ENCODE peak calls at places on chromosomes 16 and 17, in six cellular contexts. I, H, Q, P, U and R are unnamed samples.

GRCh38 chr17:19672009-19672837 is 23.7 kb downstream of the ALDH3A2 start:
- DNase-seq in I (peak; percentile 14), H (peak; percentile 28), Q (no peak), P (peak; percentile 62), U (no peak), R (no peak)

GRCh38 chr17:37068266-37068665 is 119.5 kb downstream of the AATF start:
- DNase-seq in I (peak; percentile 17), H (no peak), Q (no peak), P (no peak), U (no peak), R (no peak)

GRCh38 chr17:46811978-46812583 is 6.4 kb downstream of the WNT3 start:
- DNase-seq in I (no peak), H (no peak), Q (no peak), P (no peak), U (no peak), R (peak; percentile 26)

GRCh38 chr17:19520641-19521040 is 13.0 kb upstream of the SLC47A1 start:
- DNase-seq in I (no peak), H (no peak), Q (no peak), P (no peak), U (no peak), R (no peak)

GRCh38 chr17:2805961-2806360 is 9.7 kb downstream of the RAP1GAP2 start:
- DNase-seq in I (no peak), H (no peak), Q (no peak), P (no peak), U (no peak), R (no peak)

GRCh38 chr17:57523926-57524634 is 221.0 kb downstream of the CCDC182 start:
- DNase-seq in I (peak; percentile 47), H (peak; percentile 30), Q (no peak), P (peak; percentile 29), U (peak; percentile 86), R (peak; percentile 97)

GRCh38 chr17:39834017-39834416 is 30.1 kb downstream of the IKZF3 start:
- DNase-seq in I (no peak), H (no peak), Q (no peak), P (no peak), U (no peak), R (no peak)

GRCh38 chr16:64459821-64460220 is 662.0 kb downstream of the CDH11 start:
- DNase-seq in I (peak; percentile 89), H (peak; percentile 76), Q (no peak), P (no peak), U (no peak), R (peak; percentile 33)

GRCh38 chr16:77946834-77947233 is 75.5 kb upstream of the CLEC3A start:
- DNase-seq in I (no peak), H (peak; percentile 11), Q (no peak), P (no peak), U (no peak), R (no peak)

GRCh38 chr17:48871551-48872351 is 20.8 kb upstream of the ATP5MC1 start:
- DNase-seq in I (peak; percentile 39), H (peak; percentile 19), Q (peak; percentile 32), P (peak; percentile 91), U (no peak), R (no peak)

GRCh38 chr16:47777191-47777590 is 316.1 kb downstream of the PHKB start:
- DNase-seq in I (peak; percentile 26), H (peak; percentile 46), Q (no peak), P (no peak), U (no peak), R (peak; percentile 69)

GRCh38 chr16:82603784-82604411 is 22.9 kb upstream of the CDH13 start:
- DNase-seq in I (peak; percentile 87), H (peak; percentile 78), Q (no peak), P (peak; percentile 29), U (peak; percentile 60), R (peak; percentile 50)

GRCh38 chr17:29617481-29618271 is 5.0 kb downstream of the CORO6 start:
- DNase-seq in I (peak; percentile 84), H (peak; percentile 70), Q (peak; percentile 56), P (peak; percentile 89), U (peak; percentile 90), R (peak; percentile 65)

GRCh38 chr16:66933776-66934137 is 445 bp downstream of the CIAO2B start:
- DNase-seq in I (no peak), H (no peak), Q (no peak), P (no peak), U (no peak), R (peak; percentile 62)

GRCh38 chr17:42691021-42691545 is 8.8 kb downstream of the CNTNAP1 start:
- DNase-seq in I (no peak), H (no peak), Q (no peak), P (no peak), U (no peak), R (no peak)

GRCh38 chr17:35432176-35433074 is at the start of gene SLFN12:
- DNase-seq in I (peak; percentile 98), H (peak; percentile 97), Q (no peak), P (peak; percentile 68), U (peak; percentile 77), R (peak; percentile 86)

GRCh38 chr17:17626151-17626805 is 34.8 kb upstream of the PEMT start:
- DNase-seq in I (no peak), H (no peak), Q (no peak), P (no peak), U (no peak), R (no peak)

GRCh38 chr17:39668141-39668924 is at the start of gene PNMT:
- DNase-seq in I (peak; percentile 59), H (peak; percentile 59), Q (peak; percentile 55), P (peak; percentile 78), U (peak; percentile 80), R (peak; percentile 31)

GRCh38 chr16:75550211-75550662 is 5.8 kb downstream of the TMEM231 start:
- DNase-seq in I (peak; percentile 91), H (peak; percentile 43), Q (no peak), P (peak; percentile 85), U (peak; percentile 61), R (peak; percentile 84)

GRCh38 chr16:23975293-23975692 is 139.5 kb downstream of the PRKCB start:
- DNase-seq in I (no peak), H (no peak), Q (no peak), P (no peak), U (no peak), R (no peak)

GRCh38 chr17:56029980-56030624 is 123.2 kb upstream of the ANKFN1 start:
- DNase-seq in I (no peak), H (no peak), Q (no peak), P (no peak), U (no peak), R (no peak)

GRCh38 chr17:56028837-56029236 is 124.4 kb upstream of the ANKFN1 start:
- DNase-seq in I (no peak), H (no peak), Q (no peak), P (no peak), U (no peak), R (no peak)

GRCh38 chr17:56038136-56038535 is 115.1 kb upstream of the ANKFN1 start:
- DNase-seq in I (no peak), H (no peak), Q (no peak), P (no peak), U (no peak), R (no peak)

GRCh38 chr17:56031636-56032035 is 121.6 kb upstream of the ANKFN1 start:
- DNase-seq in I (no peak), H (no peak), Q (no peak), P (no peak), U (no peak), R (no peak)

GRCh38 chr17:56034120-56034757 is 119.0 kb upstream of the ANKFN1 start:
- DNase-seq in I (no peak), H (no peak), Q (no peak), P (no peak), U (no peak), R (no peak)
- H3K4me3 ChIP-seq in I (no peak overlapping the region), H (no peak overlapping the region), Q (no peak overlapping the region), P (no peak overlapping the region), U (no peak overlapping the region), R (no peak overlapping the region)

GRCh38 chr16:68082596-68083238 is 2.5 kb upstream of the NFATC3 start:
- DNase-seq in I (no peak), H (no peak), Q (no peak), P (no peak), U (no peak), R (no peak)

GRCh38 chr16:68085259-68086071 is at the start of gene NFATC3:
- DNase-seq in I (peak; percentile 97), H (peak; percentile 98), Q (peak; percentile 97), P (peak; percentile 98), U (peak; percentile 100), R (peak; percentile 79)

GRCh38 chr16:68084504-68085258 is 489 bp upstream of the NFATC3 start:
- DNase-seq in I (peak; percentile 59), H (peak; percentile 71), Q (peak; percentile 77), P (peak; percentile 90), U (peak; percentile 94), R (peak; percentile 38)

GRCh38 chr16:68083239-68083781 is 1.9 kb upstream of the NFATC3 start:
- DNase-seq in I (no peak), H (no peak), Q (no peak), P (no peak), U (no peak), R (no peak)

GRCh38 chr16:68083861-68084503 is 1.2 kb upstream of the NFATC3 start:
- DNase-seq in I (peak; percentile 64), H (peak; percentile 58), Q (peak; percentile 27), P (peak; percentile 47), U (no peak), R (no peak)
- H3K4me3 ChIP-seq in I (peak overlapping the region; percentile 65), H (peak overlapping the region; percentile 47), Q (peak overlapping the region; percentile 96), P (peak overlapping the region; percentile 81), U (no peak overlapping the region), R (peak overlapping the region; percentile 62)

DNA sequence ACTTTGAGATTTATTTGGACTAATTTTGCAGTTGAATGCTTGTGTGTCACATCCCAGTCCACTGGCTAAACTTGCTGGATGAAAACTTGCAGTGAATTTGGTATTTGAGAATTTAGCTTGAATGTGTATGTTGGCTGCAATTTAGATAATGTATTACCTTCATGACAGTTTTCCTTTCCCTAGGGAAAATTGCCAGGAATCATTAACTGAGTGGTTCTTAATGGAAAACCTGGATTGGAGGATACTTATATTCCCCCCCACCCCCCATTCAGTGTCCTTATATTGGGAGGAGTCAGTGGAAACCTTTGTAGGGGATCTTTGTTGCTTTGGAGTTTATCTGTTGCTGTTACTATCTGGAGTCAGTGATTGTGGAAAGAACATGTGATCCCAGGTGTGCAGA is 67.6 kb downstream of the KPNA2 start:
- DNase-seq in I (no peak), H (no peak), Q (no peak), P (no peak), U (no peak), R (no peak)
- H3K4me3 ChIP-seq in I (no peak overlapping the region), H (peak overlapping the region; percentile 77), Q (peak overlapping the region; percentile 97), P (peak overlapping the region; percentile 89), U (no peak overlapping the region), R (no peak overlapping the region)

GRCh38 chr17:64146418-64147109 is 16.6 kb upstream of the ERN1 start:
- DNase-seq in I (peak; percentile 80), H (peak; percentile 79), Q (peak; percentile 47), P (peak; percentile 62), U (peak; percentile 74), R (peak; percentile 87)

GRCh38 chr17:64147110-64148016 is 17.4 kb upstream of the ERN1 start:
- DNase-seq in I (peak; percentile 11), H (peak; percentile 35), Q (no peak), P (no peak), U (no peak), R (peak; percentile 55)

GRCh38 chr17:64145751-64146417 is 15.9 kb upstream of the ERN1 start:
- DNase-seq in I (peak; percentile 100), H (peak; percentile 100), Q (peak; percentile 97), P (peak; percentile 96), U (peak; percentile 99), R (peak; percentile 99)

GRCh38 chr17:64148017-64148631 is 18.2 kb upstream of the ERN1 start:
- DNase-seq in I (no peak), H (peak; percentile 58), Q (no peak), P (no peak), U (no peak), R (peak; percentile 11)

DNA sequence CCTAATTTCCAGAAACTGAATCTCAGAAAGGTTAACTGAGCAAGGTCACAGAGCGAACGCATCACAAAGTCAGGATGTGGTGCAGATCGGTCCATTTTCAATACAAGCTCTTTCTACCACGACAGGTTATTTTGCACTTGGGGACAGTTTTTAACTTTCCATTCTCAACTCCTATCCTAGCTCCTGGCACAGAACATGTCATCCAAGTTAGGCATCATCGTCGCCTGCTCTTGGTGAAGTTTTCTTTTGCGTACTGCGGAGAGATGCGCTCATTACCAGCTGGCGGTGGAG is 15.5 kb upstream of the ERN1 start:
- DNase-seq in I (no peak), H (no peak), Q (no peak), P (no peak), U (no peak), R (no peak)
- H3K4me3 ChIP-seq in I (peak overlapping the region; percentile 85), H (peak overlapping the region; percentile 89), Q (peak overlapping the region; percentile 75), P (peak overlapping the region; percentile 79), U (peak overlapping the region; percentile 89), R (peak overlapping the region; percentile 75)